ENCODE peak calls at places on chromosomes 16 and 17, in four cellular contexts. One of them, this sample, is unnamed.

GRCh38 chr16:16151315-16151714 is 72.0 kb downstream of the ABCC6 start:
- DNase-seq in H1: no peak
- DNase-seq in SK-N-SH: no peak
- DNase-seq in GM12878: no peak
- DNase-seq in this sample: no peak

GRCh38 chr17:59094921-59095530 is 11.7 kb downstream of the TRIM37 start:
- DNase-seq in H1: no peak
- DNase-seq in SK-N-SH: no peak
- DNase-seq in GM12878: no peak
- DNase-seq in this sample: no peak

GRCh38 chr17:68733241-68734176 is 132.3 kb upstream of the FAM20A start:
- DNase-seq in SK-N-SH: no peak
- DNase-seq in GM12878: no peak
- DNase-seq in H1: peak
- DNase-seq in this sample: no peak

GRCh38 chr16:89202422-89203215 is 2.3 kb upstream of the SLC22A31 start:
- DNase-seq in H1: no peak
- DNase-seq in GM12878: no peak
- DNase-seq in SK-N-SH: no peak
- DNase-seq in this sample: no peak

GRCh38 chr17:9022553-9023388 is 1.5 kb downstream of the NTN1 start:
- DNase-seq in GM12878: no peak
- DNase-seq in H1: no peak
- DNase-seq in SK-N-SH: peak
- DNase-seq in this sample: no peak

GRCh38 chr17:30969989-30970680 is 704 bp upstream of the RNF135 start:
- DNase-seq in H1: no peak
- DNase-seq in GM12878: no peak
- DNase-seq in SK-N-SH: no peak
- DNase-seq in this sample: no peak

GRCh38 chr17:79761894-79762570 is 15.9 kb upstream of the CBX2 start:
- DNase-seq in SK-N-SH: no peak
- DNase-seq in GM12878: no peak
- DNase-seq in H1: no peak
- DNase-seq in this sample: no peak

GRCh38 chr17:10292057-10292931 is 80.5 kb downstream of the MYH13 start:
- DNase-seq in H1: no peak
- DNase-seq in SK-N-SH: no peak
- DNase-seq in GM12878: peak
- DNase-seq in this sample: peak

GRCh38 chr17:81285179-81285878 is 9.8 kb downstream of the SLC38A10 start:
- DNase-seq in SK-N-SH: no peak
- DNase-seq in GM12878: no peak
- DNase-seq in H1: no peak
- DNase-seq in this sample: peak

GRCh38 chr17:40515491-40516041 is 14.1 kb upstream of the TNS4 start:
- DNase-seq in GM12878: no peak
- DNase-seq in H1: no peak
- DNase-seq in SK-N-SH: no peak
- DNase-seq in this sample: no peak

GRCh38 chr16:84450176-84450865 is 54.1 kb downstream of the MEAK7 start:
- DNase-seq in SK-N-SH: no peak
- DNase-seq in H1: no peak
- DNase-seq in GM12878: no peak
- DNase-seq in this sample: no peak

GRCh38 chr16:84448444-84448843 is 56.0 kb downstream of the MEAK7 start:
- DNase-seq in SK-N-SH: no peak
- DNase-seq in GM12878: no peak
- DNase-seq in H1: no peak
- DNase-seq in this sample: no peak

GRCh38 chr16:84446596-84447392 is 57.7 kb downstream of the MEAK7 start:
- DNase-seq in SK-N-SH: no peak
- DNase-seq in H1: no peak
- DNase-seq in GM12878: no peak
- DNase-seq in this sample: no peak

GRCh38 chr16:84451781-84452180 is 52.7 kb downstream of the MEAK7 start:
- DNase-seq in GM12878: no peak
- DNase-seq in SK-N-SH: no peak
- DNase-seq in H1: no peak
- DNase-seq in this sample: no peak

DNA sequence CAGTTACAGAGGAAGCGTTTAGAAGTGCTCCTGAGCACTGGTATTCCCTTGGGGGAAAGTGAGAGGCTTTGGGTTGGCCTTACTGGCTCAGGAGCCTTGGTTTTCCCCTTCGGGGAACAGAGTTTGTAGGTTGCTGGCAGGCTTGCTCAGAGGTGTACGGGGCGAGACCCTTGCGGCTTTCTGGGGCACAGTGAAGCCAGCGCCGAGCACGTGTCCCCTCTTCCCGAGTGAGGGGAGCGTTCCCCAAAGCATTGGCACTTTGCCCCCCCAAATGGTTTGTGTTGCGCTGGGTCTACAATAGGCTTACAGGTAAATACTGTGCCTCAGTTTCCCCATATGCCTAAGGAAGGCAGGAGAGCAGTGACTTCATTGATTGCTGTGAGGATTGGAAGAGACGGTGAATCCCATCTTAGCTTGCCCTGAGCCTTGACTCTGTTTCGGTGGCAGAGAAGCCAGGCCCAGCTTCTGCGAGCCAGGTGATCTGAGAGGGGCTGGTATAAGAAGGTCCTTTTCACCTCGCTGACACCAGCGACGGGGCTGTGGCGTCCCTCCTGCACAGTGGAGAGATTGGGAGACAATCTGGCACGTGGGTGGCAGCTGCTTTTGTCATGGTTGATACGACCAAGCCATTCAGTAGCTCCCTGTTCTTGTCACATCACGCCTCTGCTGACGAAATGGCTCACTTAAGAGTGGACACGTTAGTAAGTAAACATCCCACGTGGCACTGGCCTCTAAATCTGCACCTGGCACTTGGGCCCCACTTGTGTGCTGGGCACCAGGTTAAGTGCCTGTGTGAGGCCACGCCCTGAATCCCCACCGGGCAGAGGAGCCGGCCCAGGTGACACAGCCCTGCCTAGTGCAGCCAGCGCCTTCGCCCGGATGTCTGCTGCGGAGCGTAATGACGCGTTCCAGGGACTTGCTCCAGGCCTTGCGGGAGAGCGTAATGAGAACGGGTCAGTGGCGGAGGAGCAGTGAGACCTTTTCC is 55.0 kb downstream of the MEAK7 start:
- DNase-seq in GM12878: no peak
- DNase-seq in H1: no peak
- DNase-seq in SK-N-SH: no peak
- DNase-seq in this sample: no peak
- TF ChIP-seq NRF1 in GM12878: no peak
- TF ChIP-seq NRF1 in H1: no peak
- TF ChIP-seq NRF1 in SK-N-SH: no peak
- TF ChIP-seq NRF1 in this sample: no peak

GRCh38 chr17:44655983-44656700 is at the start of gene MEIOC:
- DNase-seq in GM12878: no peak
- DNase-seq in SK-N-SH: peak
- DNase-seq in H1: peak
- DNase-seq in this sample: no peak

GRCh38 chr17:44653954-44654353 is 2.3 kb upstream of the MEIOC start:
- DNase-seq in SK-N-SH: no peak
- DNase-seq in H1: no peak
- DNase-seq in GM12878: no peak
- DNase-seq in this sample: no peak

GRCh38 chr17:44652727-44653126 is 3.5 kb upstream of the MEIOC start:
- DNase-seq in GM12878: no peak
- DNase-seq in SK-N-SH: no peak
- DNase-seq in H1: no peak
- DNase-seq in this sample: no peak

GRCh38 chr17:44651228-44651627 is 5.0 kb upstream of the MEIOC start:
- DNase-seq in SK-N-SH: no peak
- DNase-seq in GM12878: no peak
- DNase-seq in H1: no peak
- DNase-seq in this sample: no peak

GRCh38 chr17:44653384-44653783 is 2.9 kb upstream of the MEIOC start:
- DNase-seq in SK-N-SH: no peak
- DNase-seq in GM12878: no peak
- DNase-seq in H1: no peak
- DNase-seq in this sample: no peak
- TF ChIP-seq CHD2 in SK-N-SH: no peak
- TF ChIP-seq CHD2 in GM12878: no peak
- TF ChIP-seq CHD2 in H1: no peak
- TF ChIP-seq CHD2 in this sample: no peak

GRCh38 chr16:66988197-66988788 is at the start of gene CES4A:
- DNase-seq in GM12878: no peak
- DNase-seq in SK-N-SH: no peak
- DNase-seq in H1: no peak
- DNase-seq in this sample: no peak
- TF ChIP-seq NRF1 in GM12878: no peak
- TF ChIP-seq NRF1 in SK-N-SH: no peak
- TF ChIP-seq NRF1 in H1: no peak
- TF ChIP-seq NRF1 in this sample: no peak

DNA sequence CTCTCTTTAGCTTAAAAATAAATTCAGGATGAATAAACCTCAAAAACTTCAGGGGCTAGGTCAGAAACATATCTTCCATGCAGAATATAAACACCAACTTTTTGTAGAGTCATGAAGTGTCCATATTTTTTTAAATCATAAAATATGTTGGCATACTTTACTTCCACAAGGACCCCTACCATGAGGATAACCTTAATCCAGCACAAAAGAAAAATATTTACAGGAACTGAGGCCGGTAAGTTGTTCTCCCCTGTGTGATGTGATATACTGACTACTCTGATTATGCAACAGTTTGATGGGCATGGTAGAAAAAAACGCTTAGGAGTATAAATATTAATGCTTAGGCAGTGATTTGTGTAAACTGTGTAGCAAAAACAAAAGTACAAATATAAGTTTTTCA is 264.8 kb upstream of the CDH11 start:
- DNase-seq in GM12878: no peak
- DNase-seq in SK-N-SH: no peak
- DNase-seq in H1: no peak
- DNase-seq in this sample: no peak
- TF ChIP-seq CHD2 in GM12878: no peak
- TF ChIP-seq CHD2 in SK-N-SH: no peak
- TF ChIP-seq CHD2 in H1: no peak
- TF ChIP-seq CHD2 in this sample: no peak

GRCh38 chr16:11187522-11187921 is 68.5 kb downstream of the SOCS1 start:
- DNase-seq in H1: no peak
- DNase-seq in SK-N-SH: no peak
- DNase-seq in GM12878: no peak
- DNase-seq in this sample: no peak

GRCh38 chr16:11191665-11192064 is 64.3 kb downstream of the SOCS1 start:
- DNase-seq in H1: no peak
- DNase-seq in GM12878: no peak
- DNase-seq in SK-N-SH: no peak
- DNase-seq in this sample: no peak

GRCh38 chr16:11188801-11189740 is 66.9 kb downstream of the SOCS1 start:
- DNase-seq in GM12878: no peak
- DNase-seq in H1: no peak
- DNase-seq in SK-N-SH: no peak
- DNase-seq in this sample: no peak

GRCh38 chr16:11193494-11193893 is 62.5 kb downstream of the SOCS1 start:
- DNase-seq in GM12878: no peak
- DNase-seq in SK-N-SH: no peak
- DNase-seq in H1: no peak
- DNase-seq in this sample: no peak

GRCh38 chr16:11190585-11191565 is 65.1 kb downstream of the SOCS1 start:
- DNase-seq in H1: no peak
- DNase-seq in SK-N-SH: no peak
- DNase-seq in GM12878: no peak
- DNase-seq in this sample: no peak
- TF ChIP-seq NRF1 in H1: no peak
- TF ChIP-seq NRF1 in SK-N-SH: no peak
- TF ChIP-seq NRF1 in GM12878: no peak
- TF ChIP-seq NRF1 in this sample: no peak

GRCh38 chr16:30002614-30003346 is 6.7 kb downstream of the INO80E start:
- DNase-seq in GM12878: no peak
- DNase-seq in SK-N-SH: no peak
- DNase-seq in H1: no peak
- DNase-seq in this sample: no peak

GRCh38 chr16:29995911-29996772 is at the start of gene INO80E:
- DNase-seq in GM12878: peak
- DNase-seq in SK-N-SH: peak
- DNase-seq in H1: peak
- DNase-seq in this sample: peak

GRCh38 chr16:30000768-30001631 is 5.0 kb downstream of the INO80E start:
- DNase-seq in GM12878: no peak
- DNase-seq in H1: no peak
- DNase-seq in SK-N-SH: no peak
- DNase-seq in this sample: no peak

GRCh38 chr16:29996773-29997250 is 771 bp downstream of the INO80E start:
- DNase-seq in SK-N-SH: no peak
- DNase-seq in GM12878: no peak
- DNase-seq in H1: no peak
- DNase-seq in this sample: no peak

DNA sequence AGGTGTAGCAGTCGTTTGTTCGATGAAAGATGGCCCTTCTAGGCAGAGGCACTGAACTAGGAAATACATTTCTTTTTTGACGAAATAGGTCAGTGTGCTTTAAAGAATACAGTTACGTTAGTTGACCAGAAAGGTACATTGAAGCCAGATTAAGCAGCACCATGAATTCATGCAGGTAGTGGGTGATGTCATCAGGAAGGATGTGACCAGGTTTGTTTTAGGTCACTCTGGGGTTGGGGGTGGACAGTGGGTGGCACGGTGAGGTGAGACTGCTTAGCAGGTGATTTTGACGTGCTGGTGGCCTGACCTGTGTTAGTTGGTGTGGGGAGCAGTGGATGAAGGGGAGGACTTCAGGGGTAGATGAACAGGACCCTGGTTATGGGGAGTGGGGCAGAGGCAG is 3.6 kb downstream of the INO80E start:
- DNase-seq in GM12878: no peak
- DNase-seq in SK-N-SH: no peak
- DNase-seq in H1: no peak
- DNase-seq in this sample: no peak
- TF ChIP-seq CHD2 in GM12878: no peak
- TF ChIP-seq CHD2 in SK-N-SH: no peak
- TF ChIP-seq CHD2 in H1: no peak
- TF ChIP-seq CHD2 in this sample: no peak

GRCh38 chr17:42110301-42111264 is 1.9 kb downstream of the DHX58 start:
- DNase-seq in H1: no peak
- DNase-seq in GM12878: no peak
- DNase-seq in SK-N-SH: no peak
- DNase-seq in this sample: no peak
- TF ChIP-seq NRF1 in H1: no peak
- TF ChIP-seq NRF1 in GM12878: no peak
- TF ChIP-seq NRF1 in SK-N-SH: no peak
- TF ChIP-seq NRF1 in this sample: no peak

GRCh38 chr17:28549274-28550132 is 2.9 kb downstream of the UNC119 start:
- DNase-seq in SK-N-SH: no peak
- DNase-seq in H1: no peak
- DNase-seq in GM12878: no peak
- DNase-seq in this sample: no peak
- TF ChIP-seq CHD2 in SK-N-SH: no peak
- TF ChIP-seq CHD2 in H1: no peak
- TF ChIP-seq CHD2 in GM12878: no peak
- TF ChIP-seq CHD2 in this sample: no peak